ENCODE peak calls at places on chromosomes 11 and 22, in six cellular contexts. F is CD4-positive, alpha-beta memory T cell; Z is adrenal gland; H is gastrocnemius medialis; U is A549; S is CD8-positive, alpha-beta memory T cell. B is an unnamed sample.

GRCh38 chr11:73866586-73866996 is 10.1 kb downstream of the COA4 start:
- DNase-seq in H (peak), F (no peak), Z (peak), U (peak), S (no peak), B (peak)

GRCh38 chr11:6353367-6353987 is 33.2 kb upstream of the CAVIN3 start:
- DNase-seq in F (peak), U (peak), H (peak), S (peak), Z (peak), B (no peak)

GRCh38 chr11:2186669-2187266 is 15.2 kb upstream of the TH start:
- DNase-seq in S (no peak), U (peak), Z (no peak), H (no peak), F (peak), B (no peak)

GRCh38 chr11:76617553-76618265 is 52.8 kb downstream of the LRRC32 start:
- DNase-seq in S (no peak), U (no peak), F (no peak), H (no peak), Z (peak), B (no peak)

GRCh38 chr22:37636186-37636948 is 3.1 kb upstream of the SH3BP1 start:
- DNase-seq in H (no peak), Z (no peak), S (no peak), F (no peak), U (no peak), B (no peak)

GRCh38 chr11:91243065-91243464 is 981.6 kb upstream of the FAT3 start:
- DNase-seq in F (no peak), Z (no peak), U (no peak), H (no peak), S (no peak), B (no peak)

GRCh38 chr22:30878516-30879365 is 89.8 kb downstream of the MORC2 start:
- DNase-seq in S (no peak), H (no peak), U (no peak), F (no peak), Z (no peak), B (no peak)

GRCh38 chr11:46719048-46719542 is at the start of gene F2:
- DNase-seq in S (no peak), Z (no peak), H (no peak), U (peak), F (no peak), B (no peak)

GRCh38 chr22:38176170-38176741 is 5.4 kb downstream of the PLA2G6 start:
- DNase-seq in F (peak), U (no peak), H (peak), Z (peak), S (peak), B (no peak)

GRCh38 chr11:78857688-78858087 is 283.0 kb upstream of the NARS2 start:
- DNase-seq in F (no peak), Z (no peak), H (no peak), U (no peak), S (no peak), B (no peak)

GRCh38 chr11:57072640-57073039 is 83.9 kb downstream of the OR5AK2 start:
- DNase-seq in F (no peak), S (no peak), Z (peak), H (no peak), U (peak), B (peak)

GRCh38 chr11:108117746-108118371 is 3.5 kb upstream of the ACAT1 start:
- DNase-seq in H (no peak), U (peak), Z (no peak), S (no peak), F (peak), B (no peak)

DNA sequence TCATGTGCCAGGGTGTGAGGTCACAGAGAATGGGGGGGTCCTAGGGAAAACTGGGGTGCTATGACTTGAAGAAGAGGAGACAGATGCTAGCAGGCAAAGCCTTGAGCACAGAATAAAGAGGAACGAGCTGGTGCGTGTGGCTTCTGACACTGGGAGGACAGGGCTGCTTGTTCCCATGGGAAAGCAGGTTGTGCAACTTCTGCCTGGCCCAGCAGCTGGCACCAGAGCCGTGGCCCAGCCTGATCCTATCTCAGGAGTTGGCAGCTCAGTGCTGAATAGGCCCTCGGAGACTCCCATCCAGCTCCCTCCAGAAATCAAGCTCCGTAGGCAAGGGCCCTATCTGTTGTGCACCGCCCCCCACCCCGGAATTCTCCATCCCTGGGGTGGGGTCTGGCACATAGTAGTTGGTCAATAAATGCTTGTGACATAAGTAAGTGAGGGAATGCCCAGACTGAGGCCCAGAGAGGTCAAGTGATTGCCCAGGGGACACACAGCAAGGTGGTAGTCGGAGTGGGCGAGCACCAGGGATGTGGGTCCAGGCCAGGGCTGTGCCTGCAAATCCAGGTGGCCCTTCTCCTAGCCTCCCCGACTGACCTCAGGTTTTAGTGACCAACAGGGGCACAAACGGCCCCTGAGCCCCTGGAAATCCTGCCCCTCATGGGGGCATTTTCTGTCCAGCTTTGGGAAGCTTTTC is 19.5 kb upstream of the FADD start:
- DNase-seq in S (no peak), H (no peak), U (no peak), Z (no peak), F (no peak), B (no peak)
- H3K27ac ChIP-seq in S (no peak), H (no peak), U (no peak), Z (no peak), F (no peak), B (no peak)

GRCh38 chr11:113242060-113242459 is 72.3 kb upstream of the TTC12 start:
- DNase-seq in Z (no peak), S (no peak), F (no peak), U (no peak), H (no peak), B (no peak)
- H3K27ac ChIP-seq in Z (no peak), S (no peak), F (no peak), U (no peak), H (no peak), B (no peak)

DNA sequence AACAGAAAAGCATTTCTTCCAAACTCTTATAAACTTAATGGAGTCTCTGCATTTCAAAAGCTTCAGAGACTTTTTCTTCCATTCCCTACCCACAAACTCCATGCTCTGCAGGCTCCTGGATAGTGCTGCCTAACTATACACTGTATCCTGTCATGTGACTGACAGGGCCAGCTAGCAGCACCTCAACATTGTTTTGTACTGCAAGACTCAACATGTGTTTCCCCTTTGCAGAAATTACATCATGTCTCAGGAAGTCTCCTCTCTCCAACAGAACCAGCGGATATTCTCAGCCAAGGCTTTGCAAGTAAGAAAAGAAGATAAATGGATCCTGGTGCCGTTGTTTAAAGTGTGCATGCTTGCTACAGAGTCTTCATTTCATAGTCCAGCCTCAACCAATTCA is 164.0 kb upstream of the UBASH3B start:
- DNase-seq in H (no peak), S (no peak), F (no peak), U (no peak), Z (no peak), B (peak)
- H3K27ac ChIP-seq in H (no peak), S (no peak), F (no peak), U (no peak), Z (no peak), B (peak)

DNA sequence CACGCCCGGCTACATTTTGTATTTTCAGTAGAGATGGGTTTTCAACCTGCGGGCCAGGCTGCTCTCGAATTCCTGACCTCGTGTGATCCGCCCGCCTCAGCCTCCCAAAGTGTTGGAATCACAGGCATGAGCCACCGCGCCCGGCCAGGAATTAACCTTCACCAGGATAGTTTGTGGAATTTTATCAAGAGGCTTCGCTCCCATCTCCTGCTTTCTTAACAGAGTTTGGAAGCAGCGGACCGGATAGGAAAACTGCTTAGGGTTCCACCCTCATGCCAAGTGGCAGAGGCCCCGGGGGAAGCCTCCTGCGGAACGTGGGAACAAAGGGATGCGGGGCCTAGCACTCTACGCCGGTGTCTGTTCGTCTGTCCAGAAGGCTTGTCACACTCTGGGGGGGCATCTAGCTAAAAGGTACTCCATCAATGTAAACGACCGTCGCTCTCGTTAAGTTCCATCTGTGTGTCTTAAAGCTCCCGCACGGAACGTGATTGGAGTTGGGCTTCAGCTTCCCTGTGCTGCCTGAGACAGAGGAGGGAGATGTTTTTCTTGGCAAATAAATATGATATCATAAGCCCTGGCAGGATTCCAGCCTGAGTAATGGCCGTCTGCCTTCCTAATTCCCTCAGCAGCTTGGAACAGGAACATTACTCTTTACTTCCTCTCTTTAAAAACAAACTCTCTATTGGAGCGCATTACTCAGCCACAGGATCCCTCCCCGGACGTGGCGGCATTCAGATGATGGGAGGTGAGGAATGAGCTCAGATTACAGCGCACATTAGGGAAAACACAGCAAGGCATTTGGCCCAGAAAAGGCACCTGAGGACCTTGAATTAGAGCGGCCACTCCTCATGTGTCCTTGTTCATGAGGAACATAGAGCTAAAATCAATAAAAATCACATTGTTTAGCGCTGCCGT is 230.2 kb downstream of the ST3GAL4 start:
- DNase-seq in Z (peak), F (no peak), U (peak), H (peak), S (no peak), B (peak)
- H3K27ac ChIP-seq in Z (peak), F (no peak), U (peak), H (peak), S (no peak), B (peak)

DNA sequence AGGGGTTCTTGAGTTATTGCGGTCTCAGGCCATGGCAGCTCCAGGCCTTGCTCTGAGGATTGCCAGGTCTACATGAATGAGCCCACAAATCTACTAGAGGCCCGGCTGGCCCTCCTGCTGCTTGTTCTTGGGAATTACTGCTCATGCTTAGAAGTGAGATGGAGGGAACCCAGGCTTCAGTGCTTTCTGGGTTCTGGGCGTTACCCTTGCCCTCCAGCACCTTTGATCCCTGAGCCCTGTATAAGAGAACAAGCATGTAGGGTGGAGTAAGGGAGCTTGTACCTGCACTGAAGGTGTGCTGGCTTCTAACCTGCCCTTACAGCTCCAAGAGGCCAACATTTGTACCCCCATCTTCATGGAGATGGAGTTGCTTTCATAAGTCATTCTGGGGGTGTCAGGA is 4.0 kb downstream of the NAA40 start:
- DNase-seq in H (no peak), F (no peak), U (no peak), S (no peak), Z (no peak), B (no peak)
- H3K27ac ChIP-seq in H (no peak), F (no peak), U (no peak), S (no peak), Z (no peak), B (no peak)

GRCh38 chr22:41480397-41480735 is 11.4 kb downstream of the ACO2 start:
- DNase-seq in F (no peak), H (no peak), Z (no peak), U (no peak), S (no peak), B (no peak)

GRCh38 chr22:41481925-41482318 is 13.0 kb downstream of the ACO2 start:
- DNase-seq in Z (no peak), H (no peak), U (no peak), S (no peak), F (no peak), B (no peak)

GRCh38 chr22:41479671-41480396 is 10.9 kb downstream of the ACO2 start:
- DNase-seq in F (no peak), H (no peak), U (no peak), Z (no peak), S (no peak), B (no peak)

GRCh38 chr22:41481131-41481830 is 12.4 kb downstream of the ACO2 start:
- DNase-seq in H (peak), U (no peak), F (no peak), Z (peak), S (no peak), B (no peak)

GRCh38 chr22:41482319-41482935 is 13.5 kb downstream of the ACO2 start:
- DNase-seq in S (no peak), H (no peak), U (no peak), F (no peak), Z (no peak), B (no peak)
- H3K27ac ChIP-seq in S (no peak), H (peak), U (no peak), F (no peak), Z (peak), B (no peak)

GRCh38 chr11:210122-210802 is 2.8 kb downstream of the RIC8A start:
- DNase-seq in S (no peak), Z (no peak), F (no peak), U (peak), H (no peak), B (no peak)
- H3K27ac ChIP-seq in S (peak), Z (peak), F (peak), U (peak), H (no peak), B (peak)

GRCh38 chr11:62804310-62805043 is 763 bp downstream of the NXF1 start:
- DNase-seq in F (no peak), S (no peak), H (no peak), Z (no peak), U (no peak), B (no peak)
- H3K27ac ChIP-seq in F (peak), S (peak), H (peak), Z (peak), U (peak), B (peak)

DNA sequence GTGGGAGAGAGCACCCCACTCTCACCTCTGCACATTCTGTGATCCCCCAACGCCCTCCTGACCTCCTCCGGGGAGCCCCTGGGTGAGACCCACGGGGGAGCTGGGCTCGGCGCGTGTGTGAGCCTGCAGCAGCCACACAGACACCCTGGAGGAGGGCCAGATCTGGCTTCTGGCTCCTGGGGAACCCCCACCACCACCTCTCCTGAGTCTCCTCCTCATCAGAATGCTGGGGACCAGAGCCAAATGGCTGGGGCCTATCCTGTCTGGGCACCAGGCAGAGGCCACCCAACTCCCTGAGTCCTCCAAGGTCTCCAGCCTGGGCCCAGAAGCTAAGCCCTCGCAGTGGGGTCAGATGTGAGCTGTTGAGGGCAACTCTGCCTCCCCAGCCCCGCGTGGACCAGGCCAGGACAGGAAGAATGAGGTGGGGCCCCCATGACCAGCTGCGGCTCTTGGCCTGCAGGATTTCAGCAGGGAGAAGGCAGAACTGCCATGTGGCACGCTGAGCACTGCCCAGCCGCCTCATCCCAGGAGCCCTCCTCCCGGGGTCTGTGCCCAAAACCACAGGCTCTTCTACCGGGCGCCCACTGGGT is 5.5 kb upstream of the PIM3 start:
- DNase-seq in F (no peak), S (no peak), Z (no peak), H (no peak), U (no peak), B (no peak)
- H3K27ac ChIP-seq in F (no peak), S (no peak), Z (peak), H (peak), U (peak), B (no peak)

GRCh38 chr11:24697722-24698121 is 200.9 kb downstream of the LUZP2 start:
- DNase-seq in S (no peak), H (no peak), U (no peak), Z (no peak), F (no peak), B (no peak)
- H3K27ac ChIP-seq in S (no peak), H (no peak), U (no peak), Z (no peak), F (no peak), B (no peak)